ENCODE peak calls at places on chromosomes 12 and 14, in eight cellular contexts. P, H, C, I, S, R, A and J are unnamed samples. For H3K27me3 and H3K4me1, the result is how much of the 10 kb centered on the place peaks cover.

GRCh38 chr12:90922068-90922743 is 32.8 kb downstream of the CCER1 start:
- DNase-seq in P (no peak), H (peak), C (no peak), I (no peak), S (no peak), R (no peak), A (no peak), J (no peak)

GRCh38 chr12:4025420-4026358 is 152.5 kb upstream of the PARP11 start:
- DNase-seq in P (peak), H (no peak), C (no peak), I (no peak), S (no peak), R (no peak), A (no peak), J (peak)

GRCh38 chr14:23432102-23432925 is 3.1 kb downstream of the MYH7 start:
- DNase-seq in P (no peak), H (no peak), C (peak), I (no peak), S (no peak), R (no peak), A (peak), J (no peak)

GRCh38 chr14:89221109-89221508 is 195.9 kb downstream of the FOXN3 start:
- DNase-seq in P (no peak), H (peak), C (no peak), I (no peak), S (no peak), R (no peak), A (no peak), J (no peak)

GRCh38 chr12:58487280-58488141 is 432.8 kb downstream of the LRIG3 start:
- DNase-seq in P (no peak), H (peak), C (no peak), I (no peak), S (no peak), R (no peak), A (no peak), J (no peak)

GRCh38 chr14:31059152-31059924 is 33.2 kb upstream of the STRN3 start:
- DNase-seq in P (peak), H (peak), C (peak), I (peak), S (no peak), R (no peak), A (peak), J (no peak)

GRCh38 chr12:3311027-3311402 is 180.0 kb upstream of the PRMT8 start:
- DNase-seq in P (no peak), H (no peak), C (no peak), I (no peak), S (no peak), R (no peak), A (no peak), J (no peak)

GRCh38 chr12:13817131-13817530 is 164.3 kb downstream of the GRIN2B start:
- DNase-seq in P (no peak), H (peak), C (no peak), I (no peak), S (no peak), R (no peak), A (peak), J (no peak)

GRCh38 chr12:101697930-101698781 is 716 bp downstream of the CHPT1 start:
- DNase-seq in P (peak), H (peak), C (peak), I (peak), S (no peak), R (no peak), A (peak), J (peak)

GRCh38 chr12:2439332-2440100 is 355.3 kb upstream of the FKBP4 start:
- DNase-seq in P (no peak), H (no peak), C (peak), I (no peak), S (no peak), R (no peak), A (no peak), J (no peak)

GRCh38 chr14:68104518-68104917 is 284.9 kb downstream of the RAD51B start:
- DNase-seq in P (no peak), H (peak), C (no peak), I (no peak), S (no peak), R (no peak), A (no peak), J (no peak)

GRCh38 chr12:96985515-96986362 is 78.7 kb downstream of the NEDD1 start:
- DNase-seq in P (no peak), H (peak), C (no peak), I (no peak), S (peak), R (peak), A (no peak), J (peak)

GRCh38 chr12:89359615-89360014 is 7.3 kb upstream of the DUSP6 start:
- DNase-seq in P (no peak), H (no peak), C (no peak), I (no peak), S (no peak), R (no peak), A (no peak), J (no peak)
- H3K27me3 ChIP-seq in P (under half), H (under half), C (under half), I (under half), S (under half), R (under half), A (under half), J (under half)

GRCh38 chr12:77347009-77347408 is 281.6 kb upstream of the E2F7 start:
- DNase-seq in P (no peak), H (no peak), C (no peak), I (no peak), S (no peak), R (no peak), A (no peak), J (no peak)

GRCh38 chr12:77345336-77345735 is 280.0 kb upstream of the E2F7 start:
- DNase-seq in P (no peak), H (no peak), C (no peak), I (no peak), S (no peak), R (no peak), A (no peak), J (no peak)

GRCh38 chr12:77344651-77345050 is 279.3 kb upstream of the E2F7 start:
- DNase-seq in P (no peak), H (no peak), C (no peak), I (no peak), S (no peak), R (no peak), A (no peak), J (no peak)

GRCh38 chr12:77352941-77353340 is 287.6 kb upstream of the E2F7 start:
- DNase-seq in P (no peak), H (peak), C (no peak), I (no peak), S (no peak), R (no peak), A (no peak), J (no peak)

GRCh38 chr12:77349703-77350102 is 284.3 kb upstream of the E2F7 start:
- DNase-seq in P (no peak), H (no peak), C (no peak), I (no peak), S (no peak), R (no peak), A (no peak), J (no peak)
- H3K4me1 ChIP-seq in P (under half), H (under half), C (under half), I (under half), S (under half), R (under half), A (under half), J (under half)

DNA sequence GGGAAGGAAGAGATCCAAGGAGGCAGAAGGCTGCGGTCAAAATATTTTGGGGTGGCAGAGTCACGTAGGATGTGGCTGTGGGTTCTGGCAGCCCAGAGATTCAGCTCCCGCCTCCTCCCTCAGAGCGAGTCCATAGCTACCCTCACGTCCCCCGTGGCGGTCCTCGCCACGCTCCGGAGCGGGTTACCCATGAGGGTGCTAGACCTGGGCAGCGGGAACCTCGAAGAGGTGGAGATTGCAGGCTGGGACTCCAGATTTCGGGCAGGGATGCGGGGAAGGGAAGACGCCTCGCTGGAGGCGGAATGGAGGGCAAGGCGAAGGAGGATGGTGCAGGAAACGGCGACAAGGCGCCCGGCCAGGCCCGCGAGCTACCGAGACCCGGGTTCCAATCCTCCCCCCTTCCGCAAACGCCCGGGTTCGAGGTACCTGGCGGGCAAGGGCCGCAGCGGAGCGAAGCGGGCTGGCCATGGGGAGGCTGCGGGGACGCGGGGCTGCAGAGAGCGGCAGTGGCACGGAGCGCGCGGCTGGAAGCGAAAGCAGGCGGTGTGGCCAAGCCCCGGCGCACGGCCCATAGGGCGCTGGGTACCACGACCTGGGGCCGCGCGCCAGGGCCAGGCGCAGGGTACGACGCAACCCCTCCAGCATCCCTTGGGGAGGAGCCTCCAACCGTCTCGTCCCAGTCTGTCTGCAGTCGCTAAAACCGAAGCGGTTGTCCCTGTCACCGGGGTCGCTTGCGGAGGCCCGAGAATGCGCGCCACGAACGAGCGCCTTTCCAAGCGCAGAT is 46.2 kb downstream of the BCAT1 start:
- DNase-seq in P (no peak), H (peak), C (peak), I (no peak), S (no peak), R (no peak), A (no peak), J (peak)
- H3K27me3 ChIP-seq in P (under half), H (half or more), C (under half), I (under half), S (under half), R (under half), A (under half), J (under half)

DNA sequence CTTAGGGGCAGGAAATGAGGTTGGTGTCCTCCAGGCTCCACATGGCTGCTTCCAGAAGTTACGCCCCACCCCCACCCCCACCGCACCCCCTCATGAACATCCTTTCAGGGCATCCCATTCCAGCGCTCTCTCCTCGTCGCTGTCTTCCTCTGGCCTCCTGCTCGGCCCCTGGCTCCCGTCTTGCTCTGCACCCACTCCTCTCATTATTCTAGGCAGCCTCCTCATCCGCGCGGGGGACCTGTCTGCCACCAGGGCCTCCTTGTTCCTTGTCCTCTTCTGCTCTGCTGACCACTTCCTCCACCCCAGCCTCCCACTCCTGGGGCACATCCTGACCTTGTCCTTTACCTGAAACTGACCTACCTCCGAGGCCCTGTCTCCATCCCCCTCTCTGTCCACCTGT is 29.8 kb upstream of the PLEKHG6 start:
- DNase-seq in P (no peak), H (no peak), C (no peak), I (no peak), S (no peak), R (no peak), A (no peak), J (no peak)
- H3K4me1 ChIP-seq in P (under half), H (under half), C (under half), I (under half), S (under half), R (under half), A (under half), J (under half)

GRCh38 chr12:108815875-108816594 is 41.3 kb downstream of the SSH1 start:
- DNase-seq in P (no peak), H (no peak), C (no peak), I (no peak), S (no peak), R (no peak), A (no peak), J (no peak)
- H3K27me3 ChIP-seq in P (under half), H (under half), C (under half), I (under half), S (under half), R (under half), A (under half), J (under half)

DNA sequence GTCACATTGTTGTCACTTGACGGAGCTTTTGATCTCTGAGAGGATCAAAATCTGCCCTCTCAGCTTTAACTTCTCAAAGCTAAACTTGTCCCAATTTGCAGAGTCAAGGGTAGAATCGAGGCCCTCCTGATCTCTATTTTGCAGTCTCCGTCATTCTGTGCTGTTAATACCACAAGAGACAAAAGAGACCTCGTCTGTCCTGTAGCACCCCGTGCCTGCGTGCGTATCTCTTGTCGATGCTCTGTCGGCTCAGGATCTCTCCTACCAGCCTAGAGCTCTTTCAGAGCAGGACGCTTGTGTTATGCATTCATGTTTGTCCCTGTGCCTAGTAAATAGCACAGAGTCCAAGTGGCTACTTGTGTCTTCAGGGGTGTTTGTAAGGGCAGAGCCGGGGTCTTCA is 5.1 kb downstream of the EVL start:
- DNase-seq in P (no peak), H (no peak), C (no peak), I (no peak), S (peak), R (no peak), A (no peak), J (no peak)
- H3K4me1 ChIP-seq in P (under half), H (under half), C (under half), I (under half), S (half or more), R (half or more), A (under half), J (under half)

GRCh38 chr14:70192915-70193314 is 4.2 kb upstream of the SLC8A3 start:
- DNase-seq in P (no peak), H (no peak), C (no peak), I (no peak), S (no peak), R (no peak), A (no peak), J (peak)
- H3K27me3 ChIP-seq in P (under half), H (under half), C (under half), I (under half), S (under half), R (under half), A (under half), J (under half)

DNA sequence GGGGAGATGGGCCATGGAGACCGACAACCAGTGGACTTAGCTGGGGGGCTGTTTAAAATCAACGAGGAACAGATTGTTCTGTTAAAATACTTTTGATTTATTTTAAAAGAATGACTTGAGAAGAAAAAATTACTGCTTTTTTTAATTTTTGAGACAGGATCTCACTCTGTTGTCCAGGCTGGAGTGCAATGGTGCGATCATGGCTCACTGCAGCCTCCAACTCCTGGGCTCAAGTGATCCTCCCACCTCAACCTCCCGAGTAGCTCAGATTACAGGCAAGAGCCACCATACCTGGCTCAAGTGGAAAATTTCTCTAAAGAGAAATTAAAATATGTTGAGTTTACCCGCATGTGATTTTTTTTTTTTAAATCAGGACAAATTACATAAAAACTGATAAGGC is 80.6 kb downstream of the SCARB1 start:
- DNase-seq in P (no peak), H (no peak), C (no peak), I (no peak), S (no peak), R (no peak), A (no peak), J (no peak)
- H3K4me1 ChIP-seq in P (under half), H (under half), C (under half), I (under half), S (under half), R (under half), A (under half), J (under half)

DNA sequence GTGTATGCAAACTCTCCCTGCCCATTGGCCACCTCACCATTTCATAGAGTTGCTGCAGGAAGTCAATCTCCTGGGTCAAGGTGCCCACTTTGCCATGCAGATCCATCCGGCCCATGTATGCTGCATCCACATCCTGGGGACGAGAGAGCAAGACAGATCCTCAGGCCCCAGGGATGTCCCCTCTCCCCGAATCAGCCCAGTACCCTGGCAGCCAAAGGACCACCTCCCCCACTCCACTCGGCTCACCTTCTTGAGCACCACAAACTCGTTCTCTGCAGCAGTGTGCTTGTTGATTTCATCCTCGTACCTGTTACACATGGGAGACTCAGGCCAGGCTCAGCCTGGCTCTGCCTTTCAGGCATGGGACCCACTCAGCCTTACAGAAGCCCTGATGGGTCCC is 4.1 kb downstream of the KRT79 start:
- DNase-seq in P (no peak), H (no peak), C (no peak), I (no peak), S (no peak), R (no peak), A (no peak), J (no peak)
- H3K27me3 ChIP-seq in P (under half), H (under half), C (under half), I (under half), S (under half), R (under half), A (under half), J (under half)